ENCODE peak calls at places on chromosomes 11 and 22, in six cellular contexts. F is IMR-90, X is ovary, J is H1, O is AG09309, Z is pancreas. Q is an unnamed sample.

GRCh38 chr22:36145881-36146280 is 14.7 kb downstream of the APOL3 start:
- DNase-seq in X (no peak), Z (no peak), F (no peak), J (no peak), O (no peak), Q (no peak)

GRCh38 chr11:128026596-128026995 is 560.8 kb downstream of the ETS1 start:
- DNase-seq in J (no peak), O (peak), Z (no peak), F (peak), X (no peak), Q (no peak)

GRCh38 chr11:16299390-16299789 is 57.0 kb downstream of the SOX6 start:
- DNase-seq in O (no peak), F (no peak), X (no peak), Z (no peak), J (no peak), Q (no peak)

GRCh38 chr11:86919557-86920210 is 35.5 kb downstream of the FZD4 start:
- DNase-seq in F (peak), O (peak), X (no peak), J (no peak), Z (no peak), Q (no peak)

GRCh38 chr22:17769716-17770082 is 4.6 kb downstream of the BID start:
- DNase-seq in F (no peak), X (no peak), J (no peak), O (no peak), Z (no peak), Q (no peak)

GRCh38 chr11:103946793-103947565 is 89.5 kb upstream of the DDI1 start:
- DNase-seq in X (no peak), F (peak), Z (no peak), J (no peak), O (no peak), Q (no peak)

GRCh38 chr11:85096939-85097338 is 530.2 kb downstream of the DLG2 start:
- DNase-seq in F (no peak), Z (no peak), O (no peak), X (no peak), J (no peak), Q (no peak)

GRCh38 chr11:45896392-45897068 is 10.5 kb downstream of the FREY1 start:
- DNase-seq in F (no peak), J (peak), X (no peak), O (no peak), Z (peak), Q (peak)

GRCh38 chr22:47043835-47044721 is 281.6 kb downstream of the TBC1D22A start:
- DNase-seq in X (no peak), Z (peak), F (peak), O (no peak), J (no peak), Q (peak)

GRCh38 chr22:30396871-30397655 is at the start of gene SEC14L2:
- DNase-seq in J (peak), F (peak), Z (peak), O (no peak), X (peak), Q (peak)

GRCh38 chr22:47204002-47204979 is 441.8 kb downstream of the TBC1D22A start:
- DNase-seq in F (no peak), O (no peak), X (peak), Z (no peak), J (peak), Q (no peak)

GRCh38 chr22:33461698-33462434 is 403.7 kb upstream of the SYN3 start:
- DNase-seq in J (no peak), X (no peak), F (no peak), O (no peak), Z (no peak), Q (no peak)

GRCh38 chr11:29801561-29801960 is 215.3 kb downstream of the KCNA4 start:
- DNase-seq in Z (no peak), F (no peak), O (no peak), X (no peak), J (no peak), Q (no peak)

GRCh38 chr22:42966389-42966998 is 48.5 kb downstream of the PACSIN2 start:
- DNase-seq in F (no peak), X (no peak), Z (no peak), O (no peak), J (no peak), Q (no peak)

GRCh38 chr22:32794449-32795213 is 6.9 kb upstream of the TIMP3 start:
- DNase-seq in J (no peak), Z (no peak), O (no peak), X (no peak), F (peak), Q (no peak)

GRCh38 chr11:359181-359714 is 10.1 kb upstream of the B4GALNT4 start:
- DNase-seq in O (no peak), F (no peak), X (no peak), Z (no peak), J (no peak), Q (no peak)

GRCh38 chr11:100890779-100891178 is 203.7 kb downstream of the ARHGAP42 start:
- DNase-seq in O (peak), Z (no peak), F (peak), J (no peak), X (no peak), Q (no peak)

GRCh38 chr22:44616882-44617655 is 84.9 kb upstream of the PRR5 start:
- DNase-seq in J (no peak), O (no peak), Z (no peak), X (no peak), F (no peak), Q (peak)

GRCh38 chr11:119742263-119742861 is 13.4 kb upstream of the NECTIN1 start:
- DNase-seq in J (peak), Z (no peak), F (no peak), X (no peak), O (no peak), Q (no peak)

GRCh38 chr11:121466063-121466794 is 13.5 kb upstream of the SORL1-AS1 start:
- DNase-seq in J (peak), F (peak), O (peak), Z (peak), X (peak), Q (peak)

GRCh38 chr22:21587803-21588611 is 20.5 kb downstream of the UBE2L3 start:
- DNase-seq in O (no peak), F (peak), Z (no peak), X (no peak), J (no peak), Q (no peak)

GRCh38 chr11:65506770-65507485 is 8.1 kb downstream of the MALAT1 start:
- DNase-seq in F (peak), O (peak), Z (peak), X (peak), J (peak), Q (no peak)

GRCh38 chr11:108873305-108873704 is 208.4 kb downstream of the DDX10 start:
- DNase-seq in F (peak), X (no peak), Z (no peak), O (peak), J (no peak), Q (no peak)

GRCh38 chr11:36510567-36511020 is 522 bp upstream of the TRAF6 start:
- DNase-seq in F (peak), Z (no peak), O (no peak), J (no peak), X (no peak), Q (no peak)

GRCh38 chr11:111347723-111348115 is 31.4 kb downstream of the POU2AF1 start:
- DNase-seq in Z (no peak), J (no peak), X (no peak), F (peak), O (no peak), Q (no peak)

GRCh38 chr22:32877196-32877595 is 75.7 kb downstream of the TIMP3 start:
- DNase-seq in Z (no peak), J (no peak), F (no peak), X (no peak), O (no peak), Q (no peak)

GRCh38 chr11:120302001-120302805 is 22.9 kb upstream of the TLCD5 start:
- DNase-seq in O (no peak), J (no peak), X (no peak), F (no peak), Z (peak), Q (peak)

GRCh38 chr22:19182472-19183157 is 4.1 kb upstream of the SLC25A1 start:
- DNase-seq in O (no peak), Z (no peak), F (no peak), X (no peak), J (no peak), Q (no peak)

GRCh38 chr11:109972939-109973338 is 120.3 kb upstream of the ZC3H12C start:
- DNase-seq in Z (no peak), O (no peak), F (no peak), J (no peak), X (no peak), Q (no peak)

GRCh38 chr11:123351375-123351774 is 78.7 kb upstream of the GRAMD1B start:
- DNase-seq in O (no peak), Z (no peak), X (peak), J (peak), F (no peak), Q (no peak)

GRCh38 chr22:27551402-27551801 is 250.2 kb downstream of the MN1 start:
- DNase-seq in J (no peak), Z (no peak), F (no peak), X (no peak), O (no peak), Q (no peak)

GRCh38 chr11:6403539-6403938 is 13.3 kb downstream of the SMPD1 start:
- DNase-seq in O (no peak), X (no peak), F (no peak), J (no peak), Z (no peak), Q (no peak)

GRCh38 chr11:6402561-6402981 is 12.3 kb downstream of the SMPD1 start:
- DNase-seq in X (no peak), O (no peak), J (no peak), F (peak), Z (no peak), Q (no peak)

GRCh38 chr11:6401439-6401838 is 11.2 kb downstream of the SMPD1 start:
- DNase-seq in Z (no peak), J (no peak), F (no peak), O (no peak), X (no peak), Q (no peak)

GRCh38 chr11:6400431-6401345 is 10.4 kb downstream of the SMPD1 start:
- DNase-seq in O (no peak), F (no peak), X (no peak), J (no peak), Z (no peak), Q (no peak)

GRCh38 chr11:6402061-6402470 is 11.8 kb downstream of the SMPD1 start:
- DNase-seq in Z (no peak), J (no peak), X (no peak), F (no peak), O (no peak), Q (no peak)
- TF ChIP-seq CTCF in Z (no peak), J (no peak), X (no peak), F (no peak), O (no peak), Q (no peak)

GRCh38 chr11:5522308-5522707 is 5.8 kb upstream of the UBQLNL start:
- DNase-seq in J (no peak), X (no peak), Z (no peak), O (no peak), F (no peak), Q (no peak)
- H3K4me3 ChIP-seq in J (no peak), X (no peak), Z (no peak), O (no peak), F (no peak), Q (no peak)

GRCh38 chr22:49970528-49971231 is 10.1 kb downstream of the PIM3 start:
- DNase-seq in O (peak), F (peak), J (peak), Z (peak), X (peak), Q (peak)
- TF ChIP-seq CTCF in O (no peak), F (no peak), J (no peak), Z (no peak), X (no peak), Q (no peak)

DNA sequence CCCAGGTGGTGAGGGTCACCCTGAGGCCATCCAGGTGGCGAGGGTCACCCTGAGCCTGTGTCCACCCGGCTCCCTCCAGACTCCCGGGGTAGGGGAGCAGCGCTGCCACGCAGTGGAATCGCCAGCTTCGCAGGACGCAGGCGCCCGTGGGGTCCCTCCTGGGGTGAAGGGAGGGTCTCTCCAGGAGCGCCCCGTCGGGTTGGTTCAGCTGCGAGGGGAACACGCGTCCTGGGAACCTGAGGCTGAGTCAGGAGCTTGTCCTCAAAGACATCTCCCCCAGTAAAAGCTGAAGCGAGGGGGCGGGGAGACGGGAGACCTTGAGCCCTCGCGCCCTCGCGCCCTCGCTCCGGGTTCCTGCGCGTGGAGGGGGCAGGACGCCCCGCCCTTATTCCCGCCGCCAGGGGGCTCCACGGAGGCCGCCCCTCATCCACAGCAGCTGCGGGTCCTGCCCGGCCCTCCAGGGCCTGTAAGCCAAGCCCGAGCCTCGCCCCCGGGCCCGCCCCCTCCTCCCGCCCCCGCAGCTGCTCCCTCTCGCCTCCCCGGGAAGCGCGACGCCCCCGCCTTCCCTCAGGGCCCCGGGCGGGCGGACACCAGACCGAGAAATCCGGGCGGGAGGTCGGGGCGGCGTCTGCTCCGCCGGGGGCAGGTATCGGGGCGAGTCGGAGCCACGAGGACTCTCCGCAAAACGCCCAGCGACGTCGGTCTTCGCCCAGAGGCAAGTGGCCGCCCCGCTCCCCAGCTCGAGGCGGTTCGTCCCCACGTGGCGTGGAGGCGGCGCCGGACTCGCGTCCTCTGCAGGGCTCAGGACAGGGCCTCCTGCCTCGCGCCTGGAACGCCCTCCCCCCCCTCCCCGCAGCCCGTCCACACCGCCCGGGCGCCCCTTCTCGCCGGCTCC is 22.8 kb downstream of the PIM3 start:
- DNase-seq in X (peak), F (no peak), J (peak), Z (peak), O (no peak), Q (peak)
- H3K4me3 ChIP-seq in X (no peak), F (peak), J (peak), Z (no peak), O (no peak), Q (peak)

GRCh38 chr11:114942207-114942606 is 263.9 kb downstream of the NXPE2 start:
- DNase-seq in J (no peak), O (no peak), X (no peak), F (no peak), Z (no peak), Q (no peak)
- TF ChIP-seq CTCF in J (peak), O (no peak), X (no peak), F (no peak), Z (no peak), Q (no peak)

DNA sequence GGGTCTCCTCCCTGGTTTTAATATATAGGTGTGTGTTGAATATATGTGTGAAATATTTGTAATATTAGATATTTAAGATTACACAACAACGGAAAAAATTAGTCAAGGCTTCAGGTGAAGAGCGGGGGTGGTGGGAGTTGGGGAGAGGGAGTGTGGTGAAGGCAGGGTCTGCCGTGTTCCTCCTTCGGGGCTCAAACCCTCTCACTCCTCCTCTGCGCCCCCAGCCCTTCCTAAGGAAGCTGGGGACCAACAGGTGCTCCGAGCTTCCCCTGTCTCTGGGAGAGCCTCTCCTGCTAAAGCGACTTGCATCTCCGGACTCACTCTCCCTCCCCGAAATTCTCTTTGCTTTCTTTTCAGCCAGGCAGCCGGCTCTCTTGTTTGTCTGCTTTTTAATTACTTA is 950 bp upstream of the CADM1 start:
- DNase-seq in F (no peak), J (no peak), O (no peak), X (peak), Z (no peak), Q (no peak)
- H3K4me3 ChIP-seq in F (no peak), J (peak), O (no peak), X (peak), Z (peak), Q (peak)

GRCh38 chr11:17595526-17596309 is 48.7 kb downstream of the OTOG start:
- DNase-seq in X (peak), O (no peak), F (no peak), Z (no peak), J (peak), Q (no peak)
- TF ChIP-seq CTCF in X (no peak), O (no peak), F (no peak), Z (no peak), J (no peak), Q (no peak)

DNA sequence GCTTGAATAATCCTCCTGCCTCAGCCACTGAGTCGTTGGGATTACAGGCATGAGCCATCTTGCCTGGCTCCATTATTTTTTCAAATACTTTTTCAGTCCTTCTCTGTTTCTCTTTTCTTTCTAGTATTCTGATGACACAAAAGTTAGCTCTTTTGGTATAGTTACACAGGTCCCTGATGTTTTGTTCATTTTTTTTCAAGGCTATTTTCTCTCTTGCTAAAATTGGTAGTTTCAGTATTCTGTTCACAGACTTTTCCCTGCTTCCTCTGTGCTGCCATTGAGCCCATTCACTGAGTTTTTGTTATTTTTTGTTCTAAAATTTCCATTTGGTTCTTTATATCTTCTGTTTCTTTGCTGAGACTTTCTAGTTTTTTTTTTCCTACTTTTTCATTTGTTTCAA is 166.5 kb downstream of the UVRAG start:
- DNase-seq in O (no peak), Z (no peak), J (no peak), F (no peak), X (no peak), Q (no peak)
- H3K4me3 ChIP-seq in O (no peak), Z (no peak), J (peak), F (no peak), X (no peak), Q (no peak)

GRCh38 chr11:19905280-19905853 is 192.7 kb downstream of the NAV2 start:
- DNase-seq in F (peak), X (no peak), Z (no peak), O (peak), J (no peak), Q (no peak)
- TF ChIP-seq CTCF in F (peak), X (peak), Z (peak), O (peak), J (no peak), Q (peak)

DNA sequence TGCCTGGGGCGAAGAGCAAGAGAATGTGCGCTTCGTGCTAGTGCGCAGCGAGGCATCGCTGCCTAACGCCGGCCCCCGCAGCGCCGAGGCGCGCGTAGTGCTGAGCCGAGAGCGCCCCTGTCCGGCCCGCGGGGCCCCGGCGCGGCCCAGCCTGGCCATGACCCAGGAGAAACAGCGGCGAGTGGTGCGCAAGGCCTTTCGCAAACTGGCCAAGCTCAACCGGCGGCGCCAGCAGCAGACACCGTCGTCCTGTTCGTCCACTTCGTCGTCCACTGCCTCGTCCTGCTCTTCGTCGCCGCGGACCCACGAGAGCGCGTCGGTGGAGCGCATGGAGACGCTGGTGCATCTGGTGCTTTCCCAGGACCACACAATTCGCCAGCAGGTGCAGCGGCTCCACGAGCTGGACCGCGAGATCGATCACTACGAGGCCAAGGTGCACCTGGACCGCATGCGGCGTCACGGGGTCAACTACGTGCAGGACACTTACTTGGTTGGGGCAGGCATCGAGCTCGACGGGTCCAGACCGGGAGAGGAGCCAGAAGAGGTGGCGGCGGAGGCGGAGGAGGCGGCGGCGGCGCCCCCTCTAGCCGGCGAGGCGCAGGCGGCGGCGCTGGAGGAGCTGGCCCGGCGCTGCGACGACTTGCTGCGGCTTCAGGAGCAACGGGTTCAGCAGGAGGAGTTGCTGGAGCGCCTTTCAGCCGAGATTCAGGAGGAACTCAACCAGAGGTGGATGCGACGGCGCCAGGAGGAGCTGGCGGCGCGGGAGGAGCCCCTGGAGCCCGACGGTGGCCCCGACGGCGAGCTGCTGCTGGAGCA is 1.0 kb downstream of the RASSF10 start:
- DNase-seq in O (no peak), Z (peak), F (peak), J (peak), X (no peak), Q (no peak)
- H3K4me3 ChIP-seq in O (no peak), Z (no peak), F (no peak), J (peak), X (no peak), Q (peak)

Q was measured in left lung.